ENCODE peak calls at places on chromosomes 3 and 15, in four cellular contexts. One of them, this sample, is unnamed.

GRCh38 chr3:144085964-144086363 is 114.3 kb downstream of the DIPK2A start:
- DNase-seq in D341Med: no peak
- DNase-seq in heart left ventricle: no peak
- DNase-seq in naive thymus-derived CD4-positive, alpha-beta T cell: no peak
- DNase-seq in this sample: no peak

GRCh38 chr3:129793356-129793755 is 100.2 kb downstream of the TMCC1 start:
- DNase-seq in D341Med: no peak
- DNase-seq in heart left ventricle: no peak
- DNase-seq in naive thymus-derived CD4-positive, alpha-beta T cell: no peak
- DNase-seq in this sample: no peak

GRCh38 chr3:173552526-173552925 is 155.0 kb downstream of the NLGN1 start:
- DNase-seq in D341Med: no peak
- DNase-seq in heart left ventricle: no peak
- DNase-seq in naive thymus-derived CD4-positive, alpha-beta T cell: no peak
- DNase-seq in this sample: no peak

GRCh38 chr3:100440895-100441294 is 39.6 kb downstream of the LNP1 start:
- DNase-seq in D341Med: no peak
- DNase-seq in heart left ventricle: no peak
- DNase-seq in naive thymus-derived CD4-positive, alpha-beta T cell: peak
- DNase-seq in this sample: no peak

GRCh38 chr3:56844536-56844935 is 42.8 kb upstream of the ARHGEF3 start:
- DNase-seq in D341Med: peak
- DNase-seq in heart left ventricle: no peak
- DNase-seq in naive thymus-derived CD4-positive, alpha-beta T cell: no peak
- DNase-seq in this sample: no peak

GRCh38 chr15:69755571-69756310 is 303.1 kb downstream of the RPLP1 start:
- DNase-seq in D341Med: no peak
- DNase-seq in heart left ventricle: peak
- DNase-seq in naive thymus-derived CD4-positive, alpha-beta T cell: peak
- DNase-seq in this sample: no peak

GRCh38 chr3:66280304-66280703 is 59.5 kb downstream of the SLC25A26 start:
- DNase-seq in D341Med: no peak
- DNase-seq in heart left ventricle: no peak
- DNase-seq in naive thymus-derived CD4-positive, alpha-beta T cell: no peak
- DNase-seq in this sample: no peak

GRCh38 chr3:140447136-140447535 is 230.7 kb upstream of the TRIM42 start:
- DNase-seq in D341Med: no peak
- DNase-seq in heart left ventricle: no peak
- DNase-seq in naive thymus-derived CD4-positive, alpha-beta T cell: no peak
- DNase-seq in this sample: no peak

GRCh38 chr3:158936530-158937113 is 134.8 kb downstream of the MFSD1 start:
- DNase-seq in D341Med: no peak
- DNase-seq in heart left ventricle: no peak
- DNase-seq in naive thymus-derived CD4-positive, alpha-beta T cell: no peak
- DNase-seq in this sample: no peak

GRCh38 chr3:129313983-129314756 is 35.5 kb downstream of the HMCES start:
- DNase-seq in D341Med: no peak
- DNase-seq in heart left ventricle: peak
- DNase-seq in naive thymus-derived CD4-positive, alpha-beta T cell: no peak
- DNase-seq in this sample: peak

This sample was measured in body of pancreas.